ENCODE peak calls at places on chromosomes 5 and 9, in five cellular contexts. One of them, this sample, is unnamed.

GRCh38 chr5:150589791-150590601 is 50.5 kb upstream of the SYNPO start:
- DNase-seq in cardiac fibroblast: peak
- DNase-seq in CMK: no peak
- DNase-seq in heart left ventricle: peak
- DNase-seq in NCI-H1105: no peak
- DNase-seq in this sample: peak

GRCh38 chr5:111256128-111256527 is 31.9 kb downstream of the CAMK4 start:
- DNase-seq in cardiac fibroblast: no peak
- DNase-seq in CMK: no peak
- DNase-seq in heart left ventricle: no peak
- DNase-seq in NCI-H1105: no peak
- DNase-seq in this sample: no peak

GRCh38 chr5:97764700-97765099 is 581.7 kb upstream of the RIOK2 start:
- DNase-seq in cardiac fibroblast: peak
- DNase-seq in CMK: no peak
- DNase-seq in heart left ventricle: no peak
- DNase-seq in NCI-H1105: no peak
- DNase-seq in this sample: peak

GRCh38 chr5:82147860-82148573 is 130.1 kb downstream of the RPS23 start:
- DNase-seq in cardiac fibroblast: peak
- DNase-seq in CMK: no peak
- DNase-seq in heart left ventricle: no peak
- DNase-seq in NCI-H1105: no peak
- DNase-seq in this sample: peak

GRCh38 chr9:136172412-136173079 is 32.4 kb downstream of the LHX3 start:
- DNase-seq in cardiac fibroblast: no peak
- DNase-seq in CMK: no peak
- DNase-seq in heart left ventricle: peak
- DNase-seq in NCI-H1105: no peak
- DNase-seq in this sample: no peak

GRCh38 chr5:113031132-113031531 is 54.5 kb downstream of the DCP2 start:
- DNase-seq in cardiac fibroblast: no peak
- DNase-seq in CMK: no peak
- DNase-seq in heart left ventricle: no peak
- DNase-seq in NCI-H1105: no peak
- DNase-seq in this sample: no peak

GRCh38 chr5:126516852-126517251 is 78.2 kb downstream of the ALDH7A1 start:
- DNase-seq in cardiac fibroblast: no peak
- DNase-seq in CMK: no peak
- DNase-seq in heart left ventricle: no peak
- DNase-seq in NCI-H1105: no peak
- DNase-seq in this sample: peak

GRCh38 chr9:89495824-89496555 is 1.9 kb downstream of the SEMA4D start:
- DNase-seq in cardiac fibroblast: no peak
- DNase-seq in CMK: no peak
- DNase-seq in heart left ventricle: no peak
- DNase-seq in NCI-H1105: no peak
- DNase-seq in this sample: no peak

GRCh38 chr5:56786346-56786745 is 29.0 kb upstream of the MAP3K1 start:
- DNase-seq in cardiac fibroblast: no peak
- DNase-seq in CMK: no peak
- DNase-seq in heart left ventricle: no peak
- DNase-seq in NCI-H1105: no peak
- DNase-seq in this sample: no peak

GRCh38 chr9:34687631-34688030 is 3.4 kb downstream of the CCL19 start:
- DNase-seq in cardiac fibroblast: no peak
- DNase-seq in CMK: no peak
- DNase-seq in heart left ventricle: no peak
- DNase-seq in NCI-H1105: no peak
- DNase-seq in this sample: no peak

GRCh38 chr9:37243588-37244345 is 123.4 kb downstream of the ZCCHC7 start:
- DNase-seq in cardiac fibroblast: no peak
- DNase-seq in CMK: no peak
- DNase-seq in heart left ventricle: no peak
- DNase-seq in NCI-H1105: no peak
- DNase-seq in this sample: no peak

GRCh38 chr9:114696814-114697544 is 15.0 kb upstream of the TEX48 start:
- DNase-seq in cardiac fibroblast: no peak
- DNase-seq in CMK: no peak
- DNase-seq in heart left ventricle: no peak
- DNase-seq in NCI-H1105: no peak
- DNase-seq in this sample: peak

GRCh38 chr9:86585422-86586143 is 231.4 kb upstream of the TUT7 start:
- DNase-seq in cardiac fibroblast: no peak
- DNase-seq in CMK: no peak
- DNase-seq in heart left ventricle: no peak
- DNase-seq in NCI-H1105: no peak
- DNase-seq in this sample: no peak

GRCh38 chr9:91062281-91062680 is 260.7 kb downstream of the SYK start:
- DNase-seq in cardiac fibroblast: no peak
- DNase-seq in CMK: no peak
- DNase-seq in heart left ventricle: no peak
- DNase-seq in NCI-H1105: no peak
- DNase-seq in this sample: no peak

GRCh38 chr9:7358876-7359275 is 440.7 kb downstream of the DMAC1 start:
- DNase-seq in cardiac fibroblast: peak
- DNase-seq in CMK: no peak
- DNase-seq in heart left ventricle: no peak
- DNase-seq in NCI-H1105: no peak
- DNase-seq in this sample: no peak

GRCh38 chr9:34664281-34665108 is 2.0 kb upstream of the CCL27 start:
- DNase-seq in cardiac fibroblast: peak
- DNase-seq in CMK: peak
- DNase-seq in heart left ventricle: peak
- DNase-seq in NCI-H1105: no peak
- DNase-seq in this sample: peak

GRCh38 chr5:131228646-131229045 is 35.2 kb upstream of the CDC42SE2 start:
- DNase-seq in cardiac fibroblast: no peak
- DNase-seq in CMK: no peak
- DNase-seq in heart left ventricle: no peak
- DNase-seq in NCI-H1105: no peak
- DNase-seq in this sample: no peak

GRCh38 chr9:37939575-37940095 is 35.7 kb upstream of the SLC25A51 start:
- DNase-seq in cardiac fibroblast: no peak
- DNase-seq in CMK: no peak
- DNase-seq in heart left ventricle: peak
- DNase-seq in NCI-H1105: no peak
- DNase-seq in this sample: peak

GRCh38 chr9:98228392-98229089 is 26.9 kb downstream of the TBC1D2 start:
- DNase-seq in cardiac fibroblast: no peak
- DNase-seq in CMK: no peak
- DNase-seq in heart left ventricle: no peak
- DNase-seq in NCI-H1105: no peak
- DNase-seq in this sample: no peak

GRCh38 chr5:59799668-59800374 is 93.7 kb downstream of the PDE4D start:
- DNase-seq in cardiac fibroblast: peak
- DNase-seq in CMK: no peak
- DNase-seq in heart left ventricle: no peak
- DNase-seq in NCI-H1105: no peak
- DNase-seq in this sample: peak

GRCh38 chr9:91817493-91818225 is 132.4 kb downstream of the ROR2 start:
- DNase-seq in cardiac fibroblast: peak
- DNase-seq in CMK: no peak
- DNase-seq in heart left ventricle: no peak
- DNase-seq in NCI-H1105: no peak
- DNase-seq in this sample: peak

GRCh38 chr5:67058998-67059746 is 137.4 kb downstream of the CD180 start:
- DNase-seq in cardiac fibroblast: peak
- DNase-seq in CMK: no peak
- DNase-seq in heart left ventricle: no peak
- DNase-seq in NCI-H1105: no peak
- DNase-seq in this sample: no peak

GRCh38 chr5:35813456-35813855 is 43.2 kb upstream of the IL7R start:
- DNase-seq in cardiac fibroblast: no peak
- DNase-seq in CMK: no peak
- DNase-seq in heart left ventricle: no peak
- DNase-seq in NCI-H1105: no peak
- DNase-seq in this sample: peak

GRCh38 chr5:1736065-1736464 is 63.6 kb downstream of the MRPL36 start:
- DNase-seq in cardiac fibroblast: no peak
- DNase-seq in CMK: no peak
- DNase-seq in heart left ventricle: no peak
- DNase-seq in NCI-H1105: no peak
- DNase-seq in this sample: no peak

GRCh38 chr5:96790851-96791513 is 16.8 kb downstream of the ERAP1 start:
- DNase-seq in cardiac fibroblast: peak
- DNase-seq in CMK: no peak
- DNase-seq in heart left ventricle: no peak
- DNase-seq in NCI-H1105: no peak
- DNase-seq in this sample: peak

GRCh38 chr5:1037671-1038416 is 29.2 kb downstream of the NKD2 start:
- DNase-seq in cardiac fibroblast: no peak
- DNase-seq in CMK: no peak
- DNase-seq in heart left ventricle: peak
- DNase-seq in NCI-H1105: no peak
- DNase-seq in this sample: no peak

GRCh38 chr5:8188874-8189588 is 320.1 kb downstream of the MTRR start:
- DNase-seq in cardiac fibroblast: no peak
- DNase-seq in CMK: no peak
- DNase-seq in heart left ventricle: no peak
- DNase-seq in NCI-H1105: no peak
- DNase-seq in this sample: no peak

GRCh38 chr9:80899208-80899607 is 790.1 kb downstream of the TLE1 start:
- DNase-seq in cardiac fibroblast: peak
- DNase-seq in CMK: no peak
- DNase-seq in heart left ventricle: no peak
- DNase-seq in NCI-H1105: no peak
- DNase-seq in this sample: peak

GRCh38 chr9:80968611-80969010 is 720.7 kb downstream of the TLE1 start:
- DNase-seq in cardiac fibroblast: peak
- DNase-seq in CMK: no peak
- DNase-seq in heart left ventricle: no peak
- DNase-seq in NCI-H1105: no peak
- DNase-seq in this sample: peak

GRCh38 chr5:135567661-135568060 is 11.1 kb downstream of the CXCL14 start:
- DNase-seq in cardiac fibroblast: no peak
- DNase-seq in CMK: no peak
- DNase-seq in heart left ventricle: no peak
- DNase-seq in NCI-H1105: no peak
- DNase-seq in this sample: no peak

GRCh38 chr5:176658007-176658599 is 10.8 kb downstream of the TSPAN17 start:
- DNase-seq in cardiac fibroblast: peak
- DNase-seq in CMK: no peak
- DNase-seq in heart left ventricle: peak
- DNase-seq in NCI-H1105: peak
- DNase-seq in this sample: peak

GRCh38 chr9:114513050-114513951 is 8.0 kb upstream of the WHRN start:
- DNase-seq in cardiac fibroblast: no peak
- DNase-seq in CMK: no peak
- DNase-seq in heart left ventricle: no peak
- DNase-seq in NCI-H1105: no peak
- DNase-seq in this sample: no peak

GRCh38 chr9:134800791-134801339 is 79.7 kb upstream of the FCN2 start:
- DNase-seq in cardiac fibroblast: no peak
- DNase-seq in CMK: no peak
- DNase-seq in heart left ventricle: no peak
- DNase-seq in NCI-H1105: no peak
- DNase-seq in this sample: peak

GRCh38 chr5:4859489-4860211 is 280.5 kb upstream of the ADAMTS16 start:
- DNase-seq in cardiac fibroblast: no peak
- DNase-seq in CMK: no peak
- DNase-seq in heart left ventricle: no peak
- DNase-seq in NCI-H1105: no peak
- DNase-seq in this sample: no peak

GRCh38 chr9:134178781-134179551 is 14.6 kb upstream of the RNU6ATAC start:
- DNase-seq in cardiac fibroblast: peak
- DNase-seq in CMK: no peak
- DNase-seq in heart left ventricle: peak
- DNase-seq in NCI-H1105: no peak
- DNase-seq in this sample: no peak